ENCODE peak calls at places on chromosomes 7 and 10, in seven cellular contexts. F is IMR-90, B is WERI-Rb-1, M is neuronal stem cell, W is uterus, N is transverse colon, Q is Peyer's patch. H is an unnamed sample. For H3K9me3, the result is how much of the 10 kb centered on the place peaks cover.

GRCh38 chr7:100694196-100694745 is at the start of gene GIGYF1:
- DNase-seq in F (peak), B (peak), M (no peak), W (peak), N (peak), Q (peak), H (peak)

GRCh38 chr7:55140981-55141278 is 122.1 kb downstream of the EGFR start:
- DNase-seq in F (no peak), B (no peak), M (no peak), W (no peak), N (no peak), Q (no peak), H (no peak)

GRCh38 chr7:82419200-82419599 is 24.4 kb downstream of the CACNA2D1 start:
- DNase-seq in F (no peak), B (no peak), M (no peak), W (peak), N (no peak), Q (no peak), H (no peak)

GRCh38 chr7:127897704-127898454 is 133.4 kb downstream of the LRRC4 start:
- DNase-seq in F (peak), B (no peak), M (no peak), W (no peak), N (no peak), Q (no peak), H (no peak)

GRCh38 chr10:4067552-4068254 is 282.7 kb upstream of the KLF6 start:
- DNase-seq in F (no peak), B (no peak), M (no peak), W (no peak), N (peak), Q (no peak), H (peak)

GRCh38 chr7:128236924-128237586 is 4.0 kb upstream of the LEP start:
- DNase-seq in F (peak), B (no peak), M (no peak), W (no peak), N (no peak), Q (no peak), H (no peak)

GRCh38 chr7:78852951-78853350 is 600.5 kb downstream of the MAGI2 start:
- DNase-seq in F (peak), B (no peak), M (no peak), W (no peak), N (no peak), Q (no peak), H (no peak)

GRCh38 chr7:123787227-123788007 is 38.6 kb upstream of the WASL start:
- DNase-seq in F (no peak), B (no peak), M (no peak), W (no peak), N (no peak), Q (no peak), H (no peak)

GRCh38 chr7:131302876-131303707 is 24.6 kb upstream of the MKLN1 start:
- DNase-seq in F (peak), B (peak), M (no peak), W (no peak), N (peak), Q (peak), H (peak)

GRCh38 chr10:50882540-50882983 is 2.9 kb downstream of the A1CF start:
- DNase-seq in F (no peak), B (no peak), M (no peak), W (no peak), N (no peak), Q (no peak), H (no peak)

GRCh38 chr10:32367793-32368453 is 21.0 kb upstream of the EPC1 start:
- DNase-seq in F (peak), B (peak), M (no peak), W (peak), N (peak), Q (peak), H (peak)

GRCh38 chr10:77149001-77149400 is 488.6 kb downstream of the KCNMA1 start:
- DNase-seq in F (no peak), B (no peak), M (no peak), W (no peak), N (no peak), Q (no peak), H (no peak)

GRCh38 chr10:59706851-59707797 is 2.5 kb downstream of the SLC16A9 start:
- DNase-seq in F (no peak), B (no peak), M (no peak), W (no peak), N (no peak), Q (no peak), H (no peak)

GRCh38 chr7:151388007-151388297 is 21.9 kb downstream of the WDR86 start:
- DNase-seq in F (no peak), B (no peak), M (no peak), W (no peak), N (no peak), Q (no peak), H (no peak)

GRCh38 chr7:140923358-140924006 is 1.2 kb downstream of the BRAF start:
- DNase-seq in F (no peak), B (no peak), M (peak), W (no peak), N (no peak), Q (no peak), H (peak)

GRCh38 chr10:32253300-32253699 is 93.7 kb downstream of the EPC1 start:
- DNase-seq in F (no peak), B (no peak), M (no peak), W (no peak), N (peak), Q (no peak), H (peak)

GRCh38 chr7:31811650-31812461 is 124.8 kb downstream of the PPP1R17 start:
- DNase-seq in F (peak), B (no peak), M (no peak), W (no peak), N (no peak), Q (no peak), H (no peak)

GRCh38 chr7:32436529-32436928 is 53.7 kb downstream of the LSM5 start:
- DNase-seq in F (no peak), B (no peak), M (no peak), W (no peak), N (no peak), Q (no peak), H (no peak)

GRCh38 chr10:123229927-123230630 is 75.9 kb downstream of the BUB3 start:
- DNase-seq in F (no peak), B (no peak), M (no peak), W (no peak), N (no peak), Q (no peak), H (no peak)

GRCh38 chr7:4687956-4688355 is 5.9 kb downstream of the FOXK1 start:
- DNase-seq in F (no peak), B (no peak), M (no peak), W (no peak), N (no peak), Q (no peak), H (no peak)

GRCh38 chr7:141302617-141303016 is 228.8 kb downstream of the TMEM178B start:
- DNase-seq in F (no peak), B (no peak), M (no peak), W (no peak), N (no peak), Q (no peak), H (no peak)

GRCh38 chr7:130649004-130649790 is 19.4 kb downstream of the COPG2 start:
- DNase-seq in F (peak), B (no peak), M (no peak), W (no peak), N (no peak), Q (no peak), H (no peak)

GRCh38 chr7:63899691-63900393 is 98.8 kb upstream of the ZNF722 start:
- DNase-seq in F (no peak), B (no peak), M (no peak), W (peak), N (peak), Q (peak), H (peak)

GRCh38 chr7:133114519-133114918 is 32.6 kb upstream of the CHCHD3 start:
- DNase-seq in F (no peak), B (no peak), M (no peak), W (no peak), N (no peak), Q (no peak), H (no peak)

GRCh38 chr10:120735773-120736371 is 115.3 kb upstream of the WDR11 start:
- DNase-seq in F (peak), B (no peak), M (no peak), W (no peak), N (no peak), Q (no peak), H (no peak)

GRCh38 chr10:29064665-29065064 is 224.2 kb upstream of the LYZL1 start:
- DNase-seq in F (peak), B (no peak), M (no peak), W (no peak), N (no peak), Q (no peak), H (no peak)

GRCh38 chr10:125037145-125037544 is 95.2 kb downstream of the ZRANB1 start:
- DNase-seq in F (peak), B (no peak), M (no peak), W (no peak), N (peak), Q (no peak), H (peak)

GRCh38 chr10:30434273-30435067 is 486 bp downstream of the MAP3K8 start:
- DNase-seq in F (peak), B (peak), M (peak), W (peak), N (peak), Q (peak), H (peak)

GRCh38 chr7:102934267-102934666 is 21.5 kb downstream of the LRRC17 start:
- DNase-seq in F (no peak), B (no peak), M (no peak), W (no peak), N (no peak), Q (no peak), H (no peak)

DNA sequence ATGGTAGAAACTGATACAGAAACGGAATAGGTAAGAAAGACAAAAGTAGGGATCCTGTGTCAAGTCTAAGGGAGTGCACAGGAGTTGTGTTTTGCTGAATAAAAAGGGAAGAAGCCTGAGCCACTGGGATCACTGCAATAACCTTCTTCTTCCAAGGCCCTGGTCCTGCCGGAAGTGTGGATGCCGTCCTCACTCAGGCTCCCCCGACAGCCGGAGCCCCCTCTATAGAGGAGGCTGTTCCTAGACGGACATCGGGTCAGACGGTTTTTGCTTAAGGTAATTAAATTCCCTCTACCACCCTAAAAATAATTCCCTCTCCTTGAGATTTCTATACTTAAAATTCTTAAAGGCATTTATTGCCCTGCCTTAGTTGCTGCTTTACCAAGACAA is 566.9 kb downstream of the PTPRN2 start:
- DNase-seq in F (no peak), B (no peak), M (no peak), W (no peak), N (no peak), Q (no peak), H (no peak)
- H3K9me3 ChIP-seq in F (half or more), B (under half), M (under half), W (under half), N (under half), Q (under half), H (under half)

DNA sequence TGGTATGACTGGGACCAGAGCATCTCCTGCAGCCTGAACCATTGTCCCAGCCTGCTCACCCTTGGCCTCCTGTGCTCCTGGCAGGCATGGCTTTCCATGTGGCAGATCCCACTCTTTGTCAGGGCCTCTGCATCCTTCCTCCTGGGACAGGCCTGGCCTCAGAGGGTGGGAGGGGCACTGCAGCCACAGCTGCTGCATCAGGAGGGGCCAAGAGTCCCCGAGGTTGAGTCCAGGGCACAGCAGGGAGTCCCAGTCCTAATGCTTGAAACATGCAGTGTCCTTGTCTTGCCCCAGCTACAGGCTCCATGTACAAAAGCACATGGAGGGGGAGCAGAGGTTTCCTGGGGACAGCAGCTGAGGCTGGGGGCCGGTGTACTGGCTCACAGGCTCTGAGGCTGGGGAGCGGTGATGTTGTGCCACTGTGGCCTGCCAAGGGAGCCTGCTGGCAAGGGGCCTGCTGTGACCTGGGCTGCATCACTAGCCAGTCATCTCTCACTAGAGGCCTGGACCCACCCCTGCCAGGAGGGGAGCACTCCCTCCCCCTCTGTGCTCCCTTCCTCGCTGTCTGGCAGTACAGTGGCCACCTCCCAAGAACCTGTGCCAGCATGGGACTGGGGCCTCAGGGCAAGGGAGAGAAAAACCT is 144.8 kb downstream of the ZNF248 start:
- DNase-seq in F (no peak), B (peak), M (no peak), W (no peak), N (no peak), Q (no peak), H (no peak)
- H3K9me3 ChIP-seq in F (under half), B (under half), M (under half), W (under half), N (under half), Q (under half), H (under half)

GRCh38 chr10:82037076-82037475 is 162.1 kb downstream of the NRG3 start:
- DNase-seq in F (no peak), B (no peak), M (no peak), W (no peak), N (no peak), Q (no peak), H (no peak)
- H3K9me3 ChIP-seq in F (under half), B (under half), M (under half), W (under half), N (under half), Q (under half), H (under half)

GRCh38 chr7:157688439-157689268 is 351.9 kb downstream of the DNAJB6 start:
- DNase-seq in F (no peak), B (peak), M (peak), W (no peak), N (no peak), Q (no peak), H (no peak)

GRCh38 chr7:157690833-157691382 is 354.1 kb downstream of the DNAJB6 start:
- DNase-seq in F (no peak), B (peak), M (peak), W (peak), N (peak), Q (no peak), H (peak)

GRCh38 chr7:157687845-157688244 is 351.0 kb downstream of the DNAJB6 start:
- DNase-seq in F (no peak), B (no peak), M (no peak), W (no peak), N (no peak), Q (no peak), H (no peak)

GRCh38 chr7:157690058-157690832 is 353.4 kb downstream of the DNAJB6 start:
- DNase-seq in F (no peak), B (peak), M (peak), W (no peak), N (no peak), Q (no peak), H (no peak)

DNA sequence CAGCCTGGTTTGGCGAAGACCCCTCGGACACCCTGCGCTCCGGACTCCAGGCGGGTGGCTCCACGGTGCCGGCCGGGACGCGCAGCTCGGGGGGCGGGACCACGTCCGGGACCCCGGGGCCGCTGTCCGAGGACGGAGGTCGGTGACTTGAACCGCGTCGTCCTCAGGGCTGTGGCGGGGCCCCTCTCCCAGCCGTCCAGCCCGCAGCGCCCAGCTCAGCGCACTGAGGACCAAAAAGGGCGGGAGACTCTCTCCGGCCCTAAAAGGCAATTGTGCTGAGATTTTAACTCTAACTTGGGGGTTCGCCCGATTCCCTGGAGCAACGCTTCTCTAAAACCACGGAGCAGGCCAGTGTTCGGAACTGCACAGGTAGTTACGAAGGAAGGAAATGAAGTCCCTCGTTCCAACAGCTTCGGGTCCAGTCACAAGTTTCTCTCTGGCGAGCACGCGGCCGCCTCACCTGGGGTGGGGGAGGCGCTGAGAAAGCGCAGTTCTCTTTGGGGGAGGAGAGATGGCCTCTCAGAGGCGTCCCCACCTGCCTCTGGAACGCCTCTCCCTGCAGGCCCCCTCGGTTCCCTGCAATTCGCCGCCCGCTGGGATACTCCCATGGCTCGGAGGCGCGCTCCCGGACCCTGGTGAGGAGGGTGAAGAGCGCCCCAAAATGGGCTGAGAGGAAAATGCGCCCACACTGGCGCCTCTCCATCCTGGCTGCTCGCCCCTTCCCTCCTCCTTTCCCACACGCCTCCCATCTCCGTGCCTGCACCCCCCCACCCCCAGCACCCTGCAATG is 352.7 kb downstream of the DNAJB6 start:
- DNase-seq in F (no peak), B (peak), M (peak), W (no peak), N (no peak), Q (no peak), H (no peak)
- H3K9me3 ChIP-seq in F (under half), B (under half), M (under half), W (under half), N (under half), Q (under half), H (under half)

GRCh38 chr7:157703131-157703530 is 366.3 kb downstream of the DNAJB6 start:
- DNase-seq in F (no peak), B (no peak), M (no peak), W (peak), N (peak), Q (no peak), H (no peak)
- H3K9me3 ChIP-seq in F (under half), B (under half), M (under half), W (under half), N (under half), Q (under half), H (under half)

GRCh38 chr7:157726764-157727163 is 390.0 kb downstream of the DNAJB6 start:
- DNase-seq in F (no peak), B (no peak), M (no peak), W (no peak), N (no peak), Q (no peak), H (no peak)

GRCh38 chr7:157727964-157728615 is 391.3 kb downstream of the DNAJB6 start:
- DNase-seq in F (no peak), B (no peak), M (no peak), W (no peak), N (no peak), Q (no peak), H (no peak)

GRCh38 chr7:157734926-157735640 is 398.3 kb downstream of the DNAJB6 start:
- DNase-seq in F (no peak), B (no peak), M (no peak), W (no peak), N (no peak), Q (no peak), H (no peak)

GRCh38 chr7:157729566-157729965 is 392.8 kb downstream of the DNAJB6 start:
- DNase-seq in F (no peak), B (no peak), M (no peak), W (no peak), N (no peak), Q (no peak), H (no peak)

GRCh38 chr7:157730614-157731013 is 393.8 kb downstream of the DNAJB6 start:
- DNase-seq in F (no peak), B (no peak), M (no peak), W (no peak), N (no peak), Q (no peak), H (no peak)
- H3K9me3 ChIP-seq in F (under half), B (under half), M (under half), W (under half), N (under half), Q (under half), H (under half)

H was measured in colonic mucosa.